ENCODE peak calls at places on chromosome 5, in six cellular contexts. E, H, V, T, Y and N are unnamed samples.

GRCh38 chr5:155416765-155417164 is 403.2 kb downstream of the KIF4B start:
- DNase-seq in Y (no peak), H (no peak), V (no peak), T (no peak), E (no peak), N (no peak)

GRCh38 chr5:122144236-122144635 is 14.9 kb downstream of the ZNF474 start:
- DNase-seq in E (no peak), V (no peak), T (no peak), H (no peak), Y (no peak), N (no peak)

GRCh38 chr5:153903321-153903720 is 135.4 kb downstream of the FAM114A2 start:
- DNase-seq in H (no peak), V (no peak), Y (no peak), E (no peak), T (no peak), N (no peak)

GRCh38 chr5:52657231-52657645 is 130.5 kb upstream of the ITGA1 start:
- DNase-seq in T (no peak), E (no peak), Y (no peak), V (peak; percentile 58), H (no peak), N (no peak)

GRCh38 chr5:20166496-20166895 is 178.5 kb upstream of the CDH18 start:
- DNase-seq in T (no peak), H (no peak), V (no peak), E (no peak), Y (no peak), N (no peak)

GRCh38 chr5:90390326-90390725 is 19.2 kb downstream of the CETN3 start:
- DNase-seq in T (no peak), H (no peak), E (no peak), Y (no peak), V (no peak), N (no peak)

GRCh38 chr5:24749701-24750100 is 104.9 kb upstream of the CDH10 start:
- DNase-seq in E (no peak), T (no peak), H (no peak), V (no peak), Y (no peak), N (no peak)

GRCh38 chr5:27568811-27569210 is 530.4 kb upstream of the CDH9 start:
- DNase-seq in T (no peak), Y (no peak), E (no peak), V (no peak), H (no peak), N (no peak)

GRCh38 chr5:73822989-73823339 is 197.0 kb downstream of the ARHGEF28 start:
- DNase-seq in H (no peak), V (peak; percentile 35), Y (no peak), E (no peak), T (no peak), N (no peak)

GRCh38 chr5:43037929-43038510 is 2.1 kb downstream of the ANXA2R start:
- DNase-seq in Y (peak; percentile 36), T (no peak), E (no peak), H (no peak), V (peak; percentile 89), N (no peak)

GRCh38 chr5:72195581-72195980 is 88.3 kb downstream of the MAP1B start:
- DNase-seq in T (no peak), H (no peak), Y (no peak), V (no peak), E (no peak), N (no peak)

GRCh38 chr5:127076730-127077129 is 3.4 kb upstream of the C5orf63 start:
- DNase-seq in T (no peak), V (peak; percentile 87), E (no peak), H (peak; percentile 48), Y (no peak), N (no peak)

GRCh38 chr5:61167382-61167781 is 5.1 kb upstream of the SMIM15 start:
- DNase-seq in Y (no peak), T (no peak), V (peak; percentile 55), E (no peak), H (peak; percentile 8), N (no peak)

GRCh38 chr5:72065751-72066255 is 41.5 kb upstream of the MAP1B start:
- DNase-seq in V (no peak), H (no peak), E (no peak), Y (no peak), T (no peak), N (no peak)

GRCh38 chr5:149959406-149960236 is 937 bp upstream of the SLC26A2 start:
- DNase-seq in T (peak; percentile 35), E (peak; percentile 43), H (peak; percentile 49), Y (peak; percentile 24), V (peak; percentile 83), N (no peak)

GRCh38 chr5:56734066-56734766 is 81.1 kb upstream of the MAP3K1 start:
- DNase-seq in E (no peak), T (no peak), V (no peak), Y (no peak), H (peak; percentile 11), N (no peak)

GRCh38 chr5:1118231-1118698 is 6.4 kb upstream of the SLC12A7 start:
- DNase-seq in V (no peak), Y (no peak), E (no peak), H (peak; percentile 70), T (no peak), N (peak; percentile 71)

GRCh38 chr5:147391781-147392180 is 118.1 kb downstream of the DPYSL3 start:
- DNase-seq in H (peak; percentile 89), V (peak; percentile 80), T (no peak), E (no peak), Y (no peak), N (peak; percentile 75)

GRCh38 chr5:154513669-154514084 is 35.6 kb upstream of the HAND1 start:
- DNase-seq in H (no peak), V (no peak), T (no peak), Y (no peak), E (peak; percentile 61), N (no peak)

GRCh38 chr5:14145356-14146334 is 2.5 kb downstream of the TRIO start:
- DNase-seq in H (no peak), T (no peak), Y (no peak), E (no peak), V (no peak), N (no peak)

GRCh38 chr5:172453986-172454354 is 355 bp downstream of the SH3PXD2B start:
- DNase-seq in E (no peak), Y (no peak), T (no peak), V (peak; percentile 41), H (no peak), N (no peak)

GRCh38 chr5:157142317-157143126 is at the start of gene MED7:
- DNase-seq in H (peak; percentile 97), T (peak; percentile 84), E (peak; percentile 99), Y (peak; percentile 91), V (peak; percentile 99), N (peak; percentile 95)

GRCh38 chr5:140321796-140322195 is 18.9 kb upstream of the PFDN1 start:
- DNase-seq in E (peak; percentile 21), T (no peak), V (no peak), Y (no peak), H (peak; percentile 81), N (peak; percentile 42)

GRCh38 chr5:140324041-140324833 is 21.3 kb upstream of the PFDN1 start:
- DNase-seq in T (no peak), V (no peak), H (no peak), E (no peak), Y (no peak), N (no peak)

GRCh38 chr5:140325486-140325885 is 20.9 kb downstream of the HBEGF start:
- DNase-seq in Y (no peak), E (no peak), V (no peak), H (no peak), T (no peak), N (no peak)

GRCh38 chr5:140324834-140325195 is 21.6 kb downstream of the HBEGF start:
- DNase-seq in T (no peak), Y (no peak), E (no peak), H (peak; percentile 27), V (no peak), N (no peak)

DNA sequence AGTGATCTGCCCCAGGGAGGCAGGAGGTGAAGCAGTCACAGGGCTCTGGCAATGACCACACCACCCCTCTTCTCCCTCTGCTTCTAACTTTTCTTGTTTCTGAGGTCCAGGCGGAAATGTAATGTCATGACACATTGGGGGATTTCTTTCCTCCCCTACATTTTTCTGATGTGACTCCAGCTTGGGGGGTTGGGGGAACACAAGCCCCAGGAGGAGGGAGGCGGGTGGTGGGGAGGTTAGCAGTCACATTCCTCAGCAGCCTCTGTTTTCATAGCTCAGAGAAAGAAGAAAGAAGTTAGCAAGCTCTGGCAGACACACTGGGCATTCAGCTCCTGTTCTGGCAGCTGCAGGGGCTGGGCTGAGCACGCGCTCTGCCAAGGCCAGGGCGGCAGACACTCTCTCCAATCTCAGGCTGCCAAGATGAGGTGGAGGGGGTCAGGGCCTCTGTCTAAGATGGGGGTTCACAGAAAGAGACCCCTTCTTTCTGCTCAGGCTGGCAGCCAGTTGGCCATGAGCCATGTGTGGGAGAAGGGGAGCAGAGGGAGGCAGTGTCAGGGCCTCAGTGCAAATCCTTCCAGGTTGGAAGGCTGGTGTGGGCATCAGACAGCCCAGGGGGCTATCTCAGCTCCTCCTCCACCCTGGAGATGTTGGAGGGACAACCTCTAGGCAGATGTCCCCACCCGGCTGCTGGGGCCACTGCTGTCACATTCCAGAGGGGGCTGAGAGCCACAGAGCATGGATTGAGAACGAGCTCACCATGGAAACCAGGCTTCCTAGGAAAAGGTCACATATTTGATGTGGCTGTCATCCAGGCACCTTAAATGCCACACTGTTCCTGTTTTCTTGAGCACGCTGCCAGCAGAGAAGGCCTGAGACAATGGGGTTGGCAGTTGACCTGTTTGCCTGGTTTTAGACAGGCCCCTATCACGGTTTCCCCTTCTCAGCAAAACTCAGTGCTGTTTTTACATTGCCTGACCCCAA is 20.1 kb upstream of the PFDN1 start:
- DNase-seq in H (peak; percentile 72), Y (no peak), E (no peak), T (no peak), V (peak; percentile 94), N (peak; percentile 31)
- TF ChIP-seq POLR2A in H (no peak), Y (no peak), E (no peak), T (no peak), V (no peak), N (no peak)

DNA sequence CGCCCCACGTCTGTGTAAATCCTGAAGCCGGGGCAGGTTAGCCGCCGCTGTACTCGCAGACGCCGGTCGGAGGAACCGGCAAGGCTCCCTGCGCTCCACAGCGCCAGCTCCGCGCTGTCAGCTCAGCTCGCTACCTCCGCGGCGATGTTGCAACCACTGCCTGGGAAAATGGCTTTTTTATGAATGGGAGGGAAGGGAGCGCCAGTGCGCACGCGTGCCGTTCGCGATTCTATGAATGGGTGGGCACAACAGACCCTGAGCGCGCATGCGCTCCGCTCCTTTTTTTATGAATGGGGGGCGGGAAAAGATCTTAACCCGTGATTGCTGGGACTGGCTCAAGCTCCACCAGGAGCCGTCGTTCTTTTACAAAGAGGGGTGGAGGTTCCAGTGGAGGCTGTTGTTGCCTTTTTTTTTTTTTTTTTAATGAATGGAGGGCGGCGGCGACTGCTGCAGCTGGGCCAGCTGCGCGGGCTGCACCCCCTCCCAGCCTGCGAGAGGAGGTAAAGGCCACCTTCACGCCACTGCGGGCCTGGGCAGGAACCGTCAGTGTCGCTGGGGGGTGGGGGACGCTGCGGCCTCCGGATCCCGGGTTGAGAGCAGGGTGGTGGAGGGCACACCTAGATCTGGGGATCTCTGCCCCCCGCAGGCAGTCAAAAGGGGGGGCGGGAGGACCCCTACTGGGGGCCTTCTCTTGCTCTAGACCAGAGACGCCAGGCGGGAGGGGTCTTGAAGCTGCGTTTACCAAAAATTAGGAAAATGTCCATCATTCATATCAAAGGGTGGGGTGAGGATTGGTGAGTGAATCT is at the start of gene SPRY4:
- DNase-seq in T (peak; percentile 76), Y (peak; percentile 60), V (peak; percentile 98), E (peak; percentile 90), H (peak; percentile 94), N (peak; percentile 79)
- TF ChIP-seq POLR2A in T (peak; percentile 59), Y (peak; percentile 96), V (peak; percentile 97), E (peak; percentile 70), H (peak; percentile 98), N (peak; percentile 63)

GRCh38 chr5:95961617-95962474 is at the start of gene ELL2:
- DNase-seq in Y (peak; percentile 98), T (peak; percentile 76), E (peak; percentile 89), V (peak; percentile 98), H (peak; percentile 98), N (peak; percentile 96)
- TF ChIP-seq POLR2A in Y (peak; percentile 96), T (no peak), E (peak; percentile 79), V (peak; percentile 68), H (peak; percentile 92), N (peak; percentile 91)

GRCh38 chr5:139726248-139726647 is 69.4 kb upstream of the PSD2 start:
- DNase-seq in T (no peak), H (peak; percentile 14), Y (no peak), E (no peak), V (no peak), N (no peak)
- TF ChIP-seq POLR2A in T (no peak), H (no peak), Y (no peak), E (no peak), V (no peak), N (no peak)